ENCODE peak calls at places on chromosomes 3 and 15, in eight cellular contexts. M is caudate nucleus; Q is cardiac fibroblast; E is Panc1; H is sigmoid colon; C is activated naive CD4-positive, alpha-beta T cell; Y is T-helper 2 cell; S is activated CD4-positive, alpha-beta T cell treated with anti-CD3 and anti-CD28 coated beads for 48 hours. R is an unnamed sample.
A peak's percentile ranks its signal among the peaks of the same experiment; 100 is the strongest.

GRCh38 chr3:65778966-65779365 is 259.8 kb downstream of the MAGI1 start:
- DNase-seq in M (no peak), Q (no peak), E (no peak), H (no peak), C (no peak), Y (no peak), S (no peak), R (peak; percentile 37)

GRCh38 chr15:66172339-66172980 is 81.1 kb downstream of the MEGF11 start:
- DNase-seq in M (no peak), Q (no peak), E (no peak), H (no peak), C (no peak), Y (no peak), S (no peak), R (no peak)

GRCh38 chr15:97521894-97522293 is 438.6 kb upstream of the ARRDC4 start:
- DNase-seq in M (no peak), Q (peak; percentile 13), E (no peak), H (peak; percentile 68), C (no peak), Y (no peak), S (no peak), R (no peak)

GRCh38 chr3:30141178-30141581 is 465.2 kb upstream of the TGFBR2 start:
- DNase-seq in M (no peak), Q (no peak), E (no peak), H (no peak), C (no peak), Y (no peak), S (no peak), R (no peak)

GRCh38 chr3:176939022-176939817 is 258.1 kb downstream of the TBL1XR1 start:
- DNase-seq in M (no peak), Q (peak; percentile 91), E (peak; percentile 66), H (no peak), C (no peak), Y (no peak), S (peak; percentile 41), R (peak; percentile 68)

GRCh38 chr3:115399751-115400150 is 223.6 kb upstream of the GAP43 start:
- DNase-seq in M (no peak), Q (no peak), E (no peak), H (no peak), C (no peak), Y (no peak), S (no peak), R (no peak)

GRCh38 chr15:101568304-101568703 is 78.8 kb upstream of the PCSK6 start:
- DNase-seq in M (no peak), Q (peak; percentile 60), E (no peak), H (no peak), C (no peak), Y (no peak), S (no peak), R (no peak)

GRCh38 chr3:196241704-196242103 is 25.4 kb downstream of the SLC51A start:
- DNase-seq in M (no peak), Q (no peak), E (no peak), H (no peak), C (no peak), Y (no peak), S (no peak), R (no peak)

GRCh38 chr3:4948395-4948794 is 30.8 kb upstream of the BHLHE40 start:
- DNase-seq in M (no peak), Q (peak; percentile 31), E (no peak), H (no peak), C (no peak), Y (no peak), S (no peak), R (no peak)